ENCODE peak calls at places on chromosomes 3 and 15, in seven cellular contexts. One of them, this sample, is unnamed.

GRCh38 chr15:60408438-60409105 is 10.8 kb upstream of the ANXA2 start:
- DNase-seq in IMR-90: peak
- DNase-seq in mesenchymal stem cell: peak
- DNase-seq in H9: no peak
- DNase-seq in H1: no peak
- DNase-seq in mesendoderm: no peak
- DNase-seq in trophoblast cell: no peak
- DNase-seq in this sample: no peak

GRCh38 chr15:74400915-74401757 is 32.6 kb downstream of the SEMA7A start:
- DNase-seq in IMR-90: no peak
- DNase-seq in mesenchymal stem cell: no peak
- DNase-seq in H9: no peak
- DNase-seq in H1: no peak
- DNase-seq in mesendoderm: no peak
- DNase-seq in trophoblast cell: no peak
- DNase-seq in this sample: no peak

GRCh38 chr3:99332276-99332675 is 306.1 kb upstream of the COL8A1 start:
- DNase-seq in IMR-90: no peak
- DNase-seq in mesenchymal stem cell: no peak
- DNase-seq in H9: no peak
- DNase-seq in H1: no peak
- DNase-seq in mesendoderm: no peak
- DNase-seq in trophoblast cell: no peak
- DNase-seq in this sample: no peak

GRCh38 chr3:65096110-65096509 is 408.3 kb upstream of the ADAMTS9 start:
- DNase-seq in IMR-90: no peak
- DNase-seq in mesenchymal stem cell: no peak
- DNase-seq in H9: no peak
- DNase-seq in H1: no peak
- DNase-seq in mesendoderm: no peak
- DNase-seq in trophoblast cell: no peak
- DNase-seq in this sample: no peak

GRCh38 chr3:132253262-132253878 is 63.8 kb upstream of the ACP3 start:
- DNase-seq in IMR-90: peak
- DNase-seq in mesenchymal stem cell: peak
- DNase-seq in H9: no peak
- DNase-seq in H1: no peak
- DNase-seq in mesendoderm: peak
- DNase-seq in trophoblast cell: peak
- DNase-seq in this sample: peak

GRCh38 chr3:173191611-173192010 is 50.6 kb upstream of the SPATA16 start:
- DNase-seq in IMR-90: peak
- DNase-seq in mesenchymal stem cell: peak
- DNase-seq in H9: no peak
- DNase-seq in H1: no peak
- DNase-seq in mesendoderm: no peak
- DNase-seq in trophoblast cell: no peak
- DNase-seq in this sample: no peak

GRCh38 chr15:41915203-41915994 is 21.5 kb upstream of the SPTBN5 start:
- DNase-seq in IMR-90: no peak
- DNase-seq in mesenchymal stem cell: no peak
- DNase-seq in H9: no peak
- DNase-seq in H1: no peak
- DNase-seq in mesendoderm: no peak
- DNase-seq in trophoblast cell: no peak
- DNase-seq in this sample: no peak

GRCh38 chr3:147427796-147428195 is 18.6 kb downstream of the ZIC1 start:
- DNase-seq in IMR-90: no peak
- DNase-seq in mesenchymal stem cell: no peak
- DNase-seq in H9: no peak
- DNase-seq in H1: no peak
- DNase-seq in mesendoderm: no peak
- DNase-seq in trophoblast cell: no peak
- DNase-seq in this sample: no peak

GRCh38 chr3:186826316-186826977 is 16.1 kb upstream of the ADIPOQ start:
- DNase-seq in IMR-90: no peak
- DNase-seq in mesenchymal stem cell: no peak
- DNase-seq in H9: no peak
- DNase-seq in H1: no peak
- DNase-seq in mesendoderm: peak
- DNase-seq in trophoblast cell: no peak
- DNase-seq in this sample: no peak

GRCh38 chr3:187922704-187923393 is 177.6 kb upstream of the BCL6 start:
- DNase-seq in IMR-90: peak
- DNase-seq in mesenchymal stem cell: peak
- DNase-seq in H9: no peak
- DNase-seq in H1: no peak
- DNase-seq in mesendoderm: no peak
- DNase-seq in trophoblast cell: no peak
- DNase-seq in this sample: no peak

GRCh38 chr3:170038434-170039110 is 777 bp downstream of the GPR160 start:
- DNase-seq in IMR-90: no peak
- DNase-seq in mesenchymal stem cell: peak
- DNase-seq in H9: peak
- DNase-seq in H1: peak
- DNase-seq in mesendoderm: peak
- DNase-seq in trophoblast cell: peak
- DNase-seq in this sample: no peak

GRCh38 chr15:76274226-76274625 is 37.0 kb downstream of the ETFA start:
- DNase-seq in IMR-90: peak
- DNase-seq in mesenchymal stem cell: no peak
- DNase-seq in H9: no peak
- DNase-seq in H1: no peak
- DNase-seq in mesendoderm: no peak
- DNase-seq in trophoblast cell: no peak
- DNase-seq in this sample: no peak

GRCh38 chr3:29203846-29204245 is 77.0 kb upstream of the RBMS3 start:
- DNase-seq in IMR-90: peak
- DNase-seq in mesenchymal stem cell: no peak
- DNase-seq in H9: no peak
- DNase-seq in H1: no peak
- DNase-seq in mesendoderm: no peak
- DNase-seq in trophoblast cell: no peak
- DNase-seq in this sample: no peak

GRCh38 chr3:70916375-70917055 is 604.1 kb upstream of the MDFIC2 start:
- DNase-seq in IMR-90: peak
- DNase-seq in mesenchymal stem cell: no peak
- DNase-seq in H9: no peak
- DNase-seq in H1: no peak
- DNase-seq in mesendoderm: no peak
- DNase-seq in trophoblast cell: no peak
- DNase-seq in this sample: no peak

GRCh38 chr15:57395292-57395691 is 19.0 kb downstream of the CGNL1 start:
- DNase-seq in IMR-90: peak
- DNase-seq in mesenchymal stem cell: peak
- DNase-seq in H9: no peak
- DNase-seq in H1: no peak
- DNase-seq in mesendoderm: no peak
- DNase-seq in trophoblast cell: peak
- DNase-seq in this sample: no peak

DNA sequence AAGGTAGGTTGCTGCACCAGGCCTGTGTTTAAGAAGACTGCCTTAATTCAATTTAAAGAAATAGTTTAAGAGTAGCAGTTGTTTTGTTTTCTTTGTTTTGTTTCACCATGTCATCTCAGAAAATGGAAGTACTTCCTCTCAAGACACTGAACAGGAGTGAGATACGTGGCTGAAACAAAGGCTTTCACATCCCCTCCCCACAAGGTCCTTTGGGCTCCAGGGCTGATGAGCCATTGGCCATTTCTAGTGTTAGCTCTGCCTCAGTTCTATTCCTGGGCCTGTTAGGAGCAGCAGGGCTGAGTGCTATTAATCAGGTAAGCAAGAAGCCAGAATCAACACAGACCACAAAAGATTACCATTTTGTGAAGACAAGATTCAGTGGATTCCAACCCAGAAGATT is 132.8 kb downstream of the KCNAB1 start:
- DNase-seq in IMR-90: no peak
- DNase-seq in mesenchymal stem cell: no peak
- DNase-seq in H9: no peak
- DNase-seq in H1: no peak
- DNase-seq in mesendoderm: no peak
- DNase-seq in trophoblast cell: no peak
- DNase-seq in this sample: no peak
- H2BK5ac ChIP-seq in IMR-90: no peak
- H2BK5ac ChIP-seq in mesenchymal stem cell: no peak
- H2BK5ac ChIP-seq in H9: no peak
- H2BK5ac ChIP-seq in H1: no peak
- H2BK5ac ChIP-seq in mesendoderm: no peak
- H2BK5ac ChIP-seq in trophoblast cell: peak
- H2BK5ac ChIP-seq in this sample: no peak

GRCh38 chr3:106729481-106729880 is 647.8 kb upstream of the CCDC54 start:
- DNase-seq in IMR-90: no peak
- DNase-seq in mesenchymal stem cell: no peak
- DNase-seq in H9: no peak
- DNase-seq in H1: no peak
- DNase-seq in mesendoderm: no peak
- DNase-seq in trophoblast cell: no peak
- DNase-seq in this sample: no peak
- H2BK5ac ChIP-seq in IMR-90: peak
- H2BK5ac ChIP-seq in mesenchymal stem cell: peak
- H2BK5ac ChIP-seq in H9: no peak
- H2BK5ac ChIP-seq in H1: no peak
- H2BK5ac ChIP-seq in mesendoderm: no peak
- H2BK5ac ChIP-seq in trophoblast cell: no peak
- H2BK5ac ChIP-seq in this sample: no peak

GRCh38 chr15:33411596-33412545 is 101.1 kb downstream of the RYR3 start:
- DNase-seq in IMR-90: no peak
- DNase-seq in mesenchymal stem cell: no peak
- DNase-seq in H9: no peak
- DNase-seq in H1: no peak
- DNase-seq in mesendoderm: no peak
- DNase-seq in trophoblast cell: no peak
- DNase-seq in this sample: no peak
- H2BK5ac ChIP-seq in IMR-90: no peak
- H2BK5ac ChIP-seq in mesenchymal stem cell: no peak
- H2BK5ac ChIP-seq in H9: no peak
- H2BK5ac ChIP-seq in H1: no peak
- H2BK5ac ChIP-seq in mesendoderm: no peak
- H2BK5ac ChIP-seq in trophoblast cell: no peak
- H2BK5ac ChIP-seq in this sample: no peak

GRCh38 chr3:39185326-39185958 is 7.0 kb downstream of the XIRP1 start:
- DNase-seq in IMR-90: no peak
- DNase-seq in mesenchymal stem cell: no peak
- DNase-seq in H9: no peak
- DNase-seq in H1: no peak
- DNase-seq in mesendoderm: no peak
- DNase-seq in trophoblast cell: no peak
- DNase-seq in this sample: no peak
- H2BK5ac ChIP-seq in IMR-90: no peak
- H2BK5ac ChIP-seq in mesenchymal stem cell: no peak
- H2BK5ac ChIP-seq in H9: no peak
- H2BK5ac ChIP-seq in H1: no peak
- H2BK5ac ChIP-seq in mesendoderm: no peak
- H2BK5ac ChIP-seq in trophoblast cell: no peak
- H2BK5ac ChIP-seq in this sample: peak

GRCh38 chr15:70248116-70249025 is 150.7 kb upstream of the TLE3 start:
- DNase-seq in IMR-90: no peak
- DNase-seq in mesenchymal stem cell: no peak
- DNase-seq in H9: peak
- DNase-seq in H1: no peak
- DNase-seq in mesendoderm: peak
- DNase-seq in trophoblast cell: no peak
- DNase-seq in this sample: no peak

GRCh38 chr15:70250208-70251201 is 152.8 kb upstream of the TLE3 start:
- DNase-seq in IMR-90: no peak
- DNase-seq in mesenchymal stem cell: no peak
- DNase-seq in H9: no peak
- DNase-seq in H1: no peak
- DNase-seq in mesendoderm: no peak
- DNase-seq in trophoblast cell: no peak
- DNase-seq in this sample: no peak

GRCh38 chr15:70251246-70251990 is 153.7 kb upstream of the TLE3 start:
- DNase-seq in IMR-90: no peak
- DNase-seq in mesenchymal stem cell: no peak
- DNase-seq in H9: no peak
- DNase-seq in H1: no peak
- DNase-seq in mesendoderm: no peak
- DNase-seq in trophoblast cell: no peak
- DNase-seq in this sample: no peak

GRCh38 chr15:70247281-70247680 is 149.6 kb upstream of the TLE3 start:
- DNase-seq in IMR-90: no peak
- DNase-seq in mesenchymal stem cell: no peak
- DNase-seq in H9: no peak
- DNase-seq in H1: no peak
- DNase-seq in mesendoderm: no peak
- DNase-seq in trophoblast cell: no peak
- DNase-seq in this sample: no peak

DNA sequence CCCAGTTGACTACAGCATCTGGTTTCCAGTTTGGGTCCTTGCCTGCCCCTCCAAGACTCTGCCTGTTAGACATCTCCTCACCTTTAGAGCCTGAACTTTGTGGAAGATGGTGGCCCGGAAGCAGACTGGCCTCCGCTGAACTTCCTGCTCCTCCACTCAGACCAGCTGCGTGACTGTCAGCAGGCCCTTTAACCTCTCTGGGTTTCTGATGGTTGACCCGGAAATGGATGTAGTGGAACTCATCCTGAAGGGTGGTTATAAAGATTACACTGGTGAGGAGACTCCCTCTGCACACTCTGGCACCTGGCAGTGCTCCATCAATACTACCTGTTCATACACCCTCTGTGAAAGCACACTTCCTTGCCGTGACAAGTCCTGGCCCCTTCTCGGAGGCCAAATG is 151.9 kb upstream of the TLE3 start:
- DNase-seq in IMR-90: no peak
- DNase-seq in mesenchymal stem cell: no peak
- DNase-seq in H9: no peak
- DNase-seq in H1: no peak
- DNase-seq in mesendoderm: no peak
- DNase-seq in trophoblast cell: no peak
- DNase-seq in this sample: no peak
- H2BK5ac ChIP-seq in IMR-90: no peak
- H2BK5ac ChIP-seq in mesenchymal stem cell: no peak
- H2BK5ac ChIP-seq in H9: no peak
- H2BK5ac ChIP-seq in H1: no peak
- H2BK5ac ChIP-seq in mesendoderm: no peak
- H2BK5ac ChIP-seq in trophoblast cell: no peak
- H2BK5ac ChIP-seq in this sample: no peak

DNA sequence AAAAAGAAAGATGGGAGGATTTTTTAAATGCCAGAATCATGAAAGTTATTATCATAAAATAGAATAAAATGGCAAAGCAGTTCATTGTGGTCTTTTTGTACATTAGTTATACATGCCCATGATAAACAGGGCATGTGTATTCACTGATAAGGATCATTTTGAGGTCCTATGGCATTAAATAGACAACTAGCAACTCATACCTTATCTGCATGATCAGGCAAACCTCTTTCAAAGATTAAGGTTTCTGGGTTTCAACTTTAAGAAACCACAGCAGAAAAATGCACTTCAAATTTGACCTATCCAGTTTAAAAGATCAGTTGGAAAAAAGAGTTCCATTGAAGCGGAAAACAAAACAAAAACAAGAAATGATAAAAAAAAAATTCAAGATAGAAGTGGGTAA is 22.8 kb downstream of the DNAAF4 start:
- DNase-seq in IMR-90: no peak
- DNase-seq in mesenchymal stem cell: no peak
- DNase-seq in H9: no peak
- DNase-seq in H1: no peak
- DNase-seq in mesendoderm: no peak
- DNase-seq in trophoblast cell: no peak
- DNase-seq in this sample: no peak
- H2BK5ac ChIP-seq in IMR-90: no peak
- H2BK5ac ChIP-seq in mesenchymal stem cell: no peak
- H2BK5ac ChIP-seq in H9: no peak
- H2BK5ac ChIP-seq in H1: no peak
- H2BK5ac ChIP-seq in mesendoderm: no peak
- H2BK5ac ChIP-seq in trophoblast cell: no peak
- H2BK5ac ChIP-seq in this sample: no peak

This sample was measured in neuronal stem cell.